ENCODE peak calls at places on chromosome 11, in seven cellular contexts. J, Q, L, H, V, B and I are unnamed samples.

GRCh38 chr11:14190992-14191773 is 167.8 kb downstream of the RRAS2 start:
- DNase-seq in H (no peak), L (no peak), J (no peak), Q (no peak), B (no peak), V (no peak), I (no peak)

GRCh38 chr11:70796601-70797000 is 398.3 kb downstream of the CTTN start:
- DNase-seq in J (no peak), V (no peak), H (no peak), B (no peak), Q (peak), L (no peak), I (no peak)

GRCh38 chr11:127157225-127157624 is 156.7 kb upstream of the KIRREL3 start:
- DNase-seq in L (no peak), Q (no peak), B (no peak), H (no peak), J (no peak), V (no peak), I (no peak)

GRCh38 chr11:70662691-70663098 is 264.4 kb downstream of the CTTN start:
- DNase-seq in H (no peak), L (peak), V (no peak), Q (no peak), B (peak), J (no peak), I (no peak)

GRCh38 chr11:32385998-32386397 is 49.3 kb downstream of the WT1 start:
- DNase-seq in V (peak), J (no peak), H (no peak), Q (peak), B (peak), L (peak), I (no peak)

GRCh38 chr11:78688460-78688859 is 113.8 kb upstream of the NARS2 start:
- DNase-seq in V (no peak), H (no peak), L (no peak), J (no peak), B (no peak), Q (no peak), I (no peak)

GRCh38 chr11:126480410-126481302 is 125.2 kb downstream of the ST3GAL4 start:
- DNase-seq in Q (peak), H (no peak), V (peak), L (peak), B (peak), J (peak), I (peak)

GRCh38 chr11:124394408-124394807 is 4.4 kb downstream of the OR8B3 start:
- DNase-seq in B (no peak), V (no peak), L (no peak), H (no peak), J (no peak), Q (no peak), I (no peak)

GRCh38 chr11:111684259-111684658 is 81.9 kb downstream of the PPP2R1B start:
- DNase-seq in H (no peak), Q (no peak), V (peak), L (no peak), B (no peak), J (no peak), I (no peak)

GRCh38 chr11:102061276-102061675 is 14.0 kb downstream of the CFAP300 start:
- DNase-seq in H (no peak), J (no peak), Q (peak), L (peak), B (peak), V (no peak), I (no peak)

GRCh38 chr11:20374746-20375305 is 11.3 kb downstream of the HTATIP2 start:
- DNase-seq in Q (no peak), V (no peak), L (no peak), J (no peak), B (no peak), H (no peak), I (peak)

GRCh38 chr11:124536520-124536919 is 6.9 kb downstream of the OR8B12 start:
- DNase-seq in B (peak), H (no peak), Q (peak), J (no peak), V (peak), L (peak), I (no peak)

GRCh38 chr11:118629761-118630661 is 22.6 kb downstream of the PHLDB1 start:
- DNase-seq in V (no peak), B (no peak), L (no peak), H (no peak), Q (no peak), J (no peak), I (no peak)

GRCh38 chr11:47161134-47161854 is 15.4 kb downstream of the ARFGAP2 start:
- DNase-seq in Q (peak), B (peak), V (peak), J (peak), H (no peak), L (peak), I (no peak)

GRCh38 chr11:114026355-114026754 is 33.2 kb upstream of the ZBTB16 start:
- DNase-seq in V (no peak), H (no peak), J (no peak), B (peak), L (no peak), Q (peak), I (no peak)

GRCh38 chr11:10318527-10318802 is 13.6 kb downstream of the ADM start:
- DNase-seq in Q (no peak), J (peak), B (no peak), H (no peak), V (no peak), L (no peak), I (no peak)

GRCh38 chr11:58926695-58927094 is 12.6 kb upstream of the GLYATL1 start:
- DNase-seq in V (peak), B (no peak), L (no peak), J (no peak), H (no peak), Q (no peak), I (no peak)

GRCh38 chr11:69912161-69912910 is 93.1 kb upstream of the FGF3 start:
- DNase-seq in B (no peak), Q (no peak), H (no peak), J (no peak), L (no peak), V (no peak), I (no peak)

GRCh38 chr11:100863080-100863581 is 176.0 kb downstream of the ARHGAP42 start:
- DNase-seq in V (peak), Q (peak), J (no peak), L (no peak), H (no peak), B (no peak), I (no peak)

GRCh38 chr11:42462558-42463310 is 849.1 kb upstream of the API5 start:
- DNase-seq in L (no peak), B (no peak), Q (no peak), H (no peak), V (peak), J (no peak), I (no peak)

GRCh38 chr11:118918128-118918685 is 7.5 kb downstream of the BCL9L start:
- DNase-seq in B (no peak), L (peak), Q (peak), V (peak), J (peak), H (no peak), I (peak)

GRCh38 chr11:101916422-101916821 is at the start of gene ANGPTL5:
- DNase-seq in L (no peak), H (no peak), Q (no peak), V (no peak), B (no peak), J (no peak), I (no peak)

GRCh38 chr11:130114726-130115125 is 44.9 kb upstream of the ST14 start:
- DNase-seq in H (no peak), B (no peak), Q (no peak), J (no peak), L (no peak), V (no peak), I (no peak)

GRCh38 chr11:78742430-78742829 is 167.8 kb upstream of the NARS2 start:
- DNase-seq in L (no peak), Q (no peak), V (peak), H (no peak), J (peak), B (no peak), I (no peak)

GRCh38 chr11:6663794-6664478 is 8.3 kb upstream of the DCHS1 start:
- DNase-seq in Q (no peak), B (no peak), H (no peak), J (no peak), L (no peak), V (no peak), I (no peak)